ENCODE peak calls at places on chromosomes 11 and 22, in seven cellular contexts. G, X, A, D, S, P and Z are unnamed samples.
A peak's percentile ranks its signal among the peaks of the same experiment; 100 is the strongest.

GRCh38 chr11:62847767-62848314 is 8.5 kb upstream of the WDR74 start:
- DNase-seq in X (no peak), P (no peak), G (no peak), S (no peak), A (no peak), D (no peak), Z (no peak)

GRCh38 chr11:94895451-94895850 is 77.9 kb downstream of the CWC15 start:
- DNase-seq in A (no peak), X (no peak), P (no peak), S (no peak), G (no peak), D (no peak), Z (no peak)

GRCh38 chr11:33266418-33267215 is 9.4 kb downstream of the HIPK3 start:
- DNase-seq in P (no peak), X (no peak), D (no peak), G (no peak), S (no peak), A (peak; percentile 75), Z (no peak)

GRCh38 chr11:13772223-13773046 is 104.0 kb downstream of the FAR1 start:
- DNase-seq in G (peak; percentile 67), A (peak; percentile 58), P (peak; percentile 11), D (peak; percentile 55), S (peak; percentile 25), X (peak; percentile 39), Z (peak; percentile 82)

GRCh38 chr11:59173080-59173963 is 1.4 kb downstream of the DTX4 start:
- DNase-seq in S (no peak), D (peak; percentile 69), P (no peak), G (no peak), X (peak; percentile 36), A (peak; percentile 13), Z (no peak)

GRCh38 chr22:20131856-20132685 is 467 bp downstream of the ZDHHC8 start:
- DNase-seq in A (no peak), S (peak; percentile 88), D (no peak), X (peak; percentile 85), P (no peak), G (no peak), Z (no peak)

GRCh38 chr22:19097518-19097917 is 24.7 kb downstream of the DGCR2 start:
- DNase-seq in S (peak; percentile 49), X (no peak), D (no peak), A (no peak), G (no peak), P (no peak), Z (no peak)

GRCh38 chr22:19756288-19757128 is 4.1 kb upstream of the TBX1 start:
- DNase-seq in S (peak; percentile 99), G (peak; percentile 34), D (peak; percentile 78), P (no peak), X (peak; percentile 78), A (peak; percentile 35), Z (peak; percentile 93)

GRCh38 chr11:9752091-9752490 is 88.2 kb downstream of the SWAP70 start:
- DNase-seq in G (no peak), X (peak; percentile 43), A (peak; percentile 21), S (peak; percentile 17), P (no peak), D (no peak), Z (no peak)

GRCh38 chr11:69373251-69373635 is 79.3 kb downstream of the MYEOV start:
- DNase-seq in G (no peak), S (no peak), D (peak; percentile 19), P (no peak), A (no peak), X (no peak), Z (no peak)

GRCh38 chr11:65911682-65912568 is 6.9 kb downstream of the C11orf68 start:
- DNase-seq in P (no peak), X (peak; percentile 84), G (peak; percentile 72), A (no peak), D (peak; percentile 73), S (peak; percentile 34), Z (peak; percentile 78)

GRCh38 chr11:120337133-120337895 is 1.1 kb downstream of the ARHGEF12 start:
- DNase-seq in D (no peak), P (no peak), X (peak; percentile 25), G (no peak), S (no peak), A (peak; percentile 62), Z (no peak)

GRCh38 chr11:74011360-74012071 is 2.6 kb upstream of the UCP3 start:
- DNase-seq in X (no peak), S (peak; percentile 72), D (no peak), P (peak; percentile 79), A (no peak), G (no peak), Z (no peak)

GRCh38 chr22:37263966-37264887 is 18.1 kb upstream of the CYTH4 start:
- DNase-seq in P (no peak), G (no peak), A (no peak), X (no peak), D (no peak), S (no peak), Z (no peak)

GRCh38 chr11:121435796-121436511 is 16.2 kb upstream of the SORL1 start:
- DNase-seq in S (no peak), D (no peak), X (no peak), G (no peak), A (no peak), P (no peak), Z (no peak)

GRCh38 chr11:19816817-19817216 is 104.2 kb downstream of the NAV2 start:
- DNase-seq in D (no peak), A (no peak), P (no peak), S (no peak), G (no peak), X (no peak), Z (no peak)

GRCh38 chr11:19817265-19817851 is 104.7 kb downstream of the NAV2 start:
- DNase-seq in X (no peak), A (no peak), P (no peak), S (no peak), G (no peak), D (peak; percentile 77), Z (no peak)

GRCh38 chr11:19814421-19814820 is 101.8 kb downstream of the NAV2 start:
- DNase-seq in S (no peak), A (no peak), P (no peak), X (no peak), D (no peak), G (no peak), Z (no peak)

GRCh38 chr11:19817870-19818269 is 105.2 kb downstream of the NAV2 start:
- DNase-seq in G (no peak), S (no peak), A (no peak), X (no peak), D (no peak), P (no peak), Z (no peak)

DNA sequence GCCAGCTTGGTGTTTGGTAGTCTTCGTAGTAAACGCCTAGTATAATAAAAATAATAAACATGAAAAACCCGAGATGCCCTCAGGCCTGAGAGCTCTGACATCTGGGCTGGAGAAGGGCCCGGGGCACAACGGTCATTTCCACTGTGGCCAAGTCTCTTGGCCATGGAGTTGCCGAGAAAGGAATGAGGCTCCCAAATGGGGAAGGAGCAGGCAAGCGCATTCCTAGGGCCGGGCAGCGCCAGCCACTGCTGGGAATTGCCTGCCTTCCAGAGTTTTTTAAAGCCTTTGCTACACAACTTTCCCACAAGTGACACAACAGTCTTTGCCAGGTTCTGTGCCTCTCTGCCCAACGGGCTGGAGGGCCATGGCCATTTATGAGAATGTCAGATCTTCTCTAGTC is 103.4 kb downstream of the NAV2 start:
- DNase-seq in P (no peak), S (no peak), G (no peak), A (no peak), D (no peak), X (no peak), Z (no peak)
- TF ChIP-seq JUND in P (no peak), S (no peak), G (no peak), A (no peak), D (no peak), X (no peak), Z (no peak)

GRCh38 chr22:30233582-30233981 is 13.0 kb downstream of the LIF start:
- DNase-seq in S (no peak), D (no peak), X (no peak), P (no peak), G (no peak), A (no peak), Z (no peak)

GRCh38 chr22:30232716-30233218 is 13.8 kb downstream of the LIF start:
- DNase-seq in G (no peak), X (no peak), P (no peak), A (no peak), D (no peak), S (no peak), Z (no peak)

GRCh38 chr22:30236875-30237274 is 9.7 kb downstream of the LIF start:
- DNase-seq in P (no peak), D (no peak), A (no peak), G (no peak), S (no peak), X (no peak), Z (no peak)

GRCh38 chr22:30235687-30236170 is 10.8 kb downstream of the LIF start:
- DNase-seq in X (no peak), G (no peak), A (no peak), D (no peak), P (no peak), S (no peak), Z (no peak)

GRCh38 chr22:30234786-30235470 is 11.6 kb downstream of the LIF start:
- DNase-seq in P (no peak), A (no peak), X (no peak), S (no peak), G (no peak), D (no peak), Z (no peak)
- TF ChIP-seq JUND in P (no peak), A (no peak), X (no peak), S (no peak), G (no peak), D (no peak), Z (no peak)

DNA sequence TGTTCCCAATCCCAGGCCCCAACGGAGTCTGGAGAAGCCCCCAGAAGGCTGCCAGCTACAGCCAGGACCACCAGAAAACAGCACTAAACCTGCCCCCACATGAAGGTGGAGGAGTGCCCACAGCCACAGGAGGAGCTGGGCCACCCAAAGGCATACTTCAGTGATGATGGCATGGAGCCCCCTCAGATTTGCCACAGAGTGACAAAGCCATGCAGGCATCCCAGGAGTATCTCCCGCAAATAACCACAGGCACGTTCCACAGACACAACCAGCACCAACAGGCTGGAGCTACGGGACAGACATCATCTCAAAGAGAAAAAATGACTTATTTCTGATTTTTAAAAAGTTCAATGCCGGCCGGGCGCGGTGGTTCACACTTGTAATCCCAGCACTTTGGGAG is 10.6 kb downstream of the CARS1 start:
- DNase-seq in S (no peak), X (no peak), D (no peak), A (no peak), P (no peak), G (no peak), Z (no peak)
- TF ChIP-seq JUND in S (no peak), X (no peak), D (no peak), A (no peak), P (no peak), G (no peak), Z (no peak)

GRCh38 chr11:112795896-112796686 is 165.1 kb upstream of the NCAM1 start:
- DNase-seq in D (no peak), P (no peak), G (no peak), S (no peak), X (no peak), A (no peak), Z (no peak)

GRCh38 chr11:112795142-112795815 is 165.9 kb upstream of the NCAM1 start:
- DNase-seq in S (peak; percentile 73), A (peak; percentile 19), P (no peak), X (peak; percentile 56), G (peak; percentile 38), D (peak; percentile 72), Z (peak; percentile 39)

GRCh38 chr11:112797072-112797471 is 164.1 kb upstream of the NCAM1 start:
- DNase-seq in P (no peak), X (peak; percentile 46), G (no peak), A (no peak), S (no peak), D (no peak), Z (peak; percentile 12)

GRCh38 chr11:112794321-112794720 is 166.9 kb upstream of the NCAM1 start:
- DNase-seq in A (no peak), P (no peak), G (no peak), D (no peak), X (no peak), S (no peak), Z (no peak)

GRCh38 chr11:112797653-112798293 is 163.4 kb upstream of the NCAM1 start:
- DNase-seq in D (peak; percentile 85), A (peak; percentile 3), S (peak; percentile 68), X (no peak), P (no peak), G (no peak), Z (no peak)
- TF ChIP-seq JUND in D (peak; percentile 90), A (no peak), S (peak; percentile 90), X (no peak), P (no peak), G (no peak), Z (no peak)